ENCODE peak calls at places on chromosomes 2 and 18, in four cellular contexts. V is progenitor cell of endocrine pancreas, D is C1 segment of cervical spinal cord, H is posterior cingulate gyrus. T is an unnamed sample.

GRCh38 chr2:128396946-128397345 is 78.3 kb upstream of the HS6ST1 start:
- DNase-seq in V (no peak), D (no peak), H (no peak), T (no peak)

GRCh38 chr2:84799772-84800171 is 81.1 kb downstream of the TRABD2A start:
- DNase-seq in V (no peak), D (no peak), H (no peak), T (no peak)

GRCh38 chr2:43458002-43458628 is 137.7 kb downstream of the THADA start:
- DNase-seq in V (no peak), D (no peak), H (no peak), T (no peak)

GRCh38 chr2:239086325-239087020 is 238.6 kb downstream of the TWIST2 start:
- DNase-seq in V (no peak), D (no peak), H (no peak), T (no peak)

GRCh38 chr18:2657788-2658458 is 2.4 kb downstream of the SMCHD1 start:
- DNase-seq in V (no peak), D (no peak), H (no peak), T (no peak)

GRCh38 chr2:88190808-88191721 is 20.9 kb downstream of the THNSL2 start:
- DNase-seq in V (peak), D (no peak), H (no peak), T (peak)

GRCh38 chr2:45729753-45730512 is 78.5 kb downstream of the PRKCE start:
- DNase-seq in V (no peak), D (no peak), H (no peak), T (no peak)

GRCh38 chr2:7203056-7203467 is 285.9 kb downstream of the RNF144A start:
- DNase-seq in V (peak), D (peak), H (peak), T (peak)

GRCh38 chr2:990970-991369 is 40.3 kb downstream of the SNTG2 start:
- DNase-seq in V (no peak), D (no peak), H (no peak), T (no peak)

GRCh38 chr2:111037136-111037535 is 83.6 kb upstream of the BCL2L11 start:
- DNase-seq in V (no peak), D (no peak), H (no peak), T (no peak)

T was measured in endothelial cell.